ENCODE peak calls at places on chromosomes 12 and 14, in nine cellular contexts. P, Q, U, D, V, Z, G, M and N are unnamed samples.

GRCh38 chr12:106764738-106765137 is 9.7 kb upstream of the RIC8B start:
- DNase-seq in M (peak; percentile 24), U (no peak), Z (no peak), Q (no peak), G (no peak), P (no peak), V (no peak), D (no peak), N (peak; percentile 56)

GRCh38 chr12:93682846-93683261 is 5.7 kb downstream of the CRADD start:
- DNase-seq in P (no peak), D (no peak), Z (no peak), Q (peak; percentile 56), M (no peak), G (no peak), V (peak; percentile 77), U (peak; percentile 69), N (no peak)

GRCh38 chr14:33705521-33705920 is 245.4 kb downstream of the EGLN3 start:
- DNase-seq in Q (no peak), P (no peak), G (no peak), U (no peak), V (no peak), Z (no peak), D (peak; percentile 55), M (no peak), N (peak; percentile 13)

GRCh38 chr12:12628013-12628412 is 16.3 kb downstream of the CREBL2 start:
- DNase-seq in P (no peak), Q (no peak), M (no peak), U (no peak), Z (no peak), V (no peak), D (peak; percentile 68), G (no peak), N (no peak)

GRCh38 chr12:132766380-132767085 is 4.9 kb upstream of the ANKLE2 start:
- DNase-seq in D (peak; percentile 40), V (no peak), M (no peak), G (no peak), Q (peak; percentile 38), Z (peak; percentile 36), U (no peak), P (peak; percentile 75), N (peak; percentile 43)

GRCh38 chr12:75526655-75527511 is 15.5 kb upstream of the KRR1 start:
- DNase-seq in Z (no peak), G (peak; percentile 49), Q (peak; percentile 81), P (no peak), M (peak; percentile 70), U (no peak), V (peak; percentile 63), D (peak; percentile 75), N (peak; percentile 59)

GRCh38 chr12:57372233-57372632 is 58.6 kb downstream of the R3HDM2 start:
- DNase-seq in G (no peak), V (no peak), U (no peak), P (no peak), Q (peak; percentile 51), Z (no peak), M (peak; percentile 85), D (no peak), N (peak; percentile 33)

GRCh38 chr12:50728417-50728816 is 35.5 kb upstream of the ATF1 start:
- DNase-seq in D (no peak), U (no peak), Z (no peak), V (no peak), G (no peak), Q (no peak), P (no peak), M (no peak), N (no peak)

GRCh38 chr12:94103986-94104385 is 44.4 kb upstream of the PLXNC1 start:
- DNase-seq in Q (no peak), U (no peak), M (no peak), G (peak; percentile 15), P (no peak), Z (peak; percentile 29), V (no peak), D (peak; percentile 84), N (no peak)

GRCh38 chr12:53751336-53752191 is at the start of gene CISTR:
- DNase-seq in P (no peak), D (no peak), Q (peak; percentile 44), V (peak; percentile 28), U (peak; percentile 39), M (no peak), G (no peak), Z (peak; percentile 35), N (no peak)

GRCh38 chr14:93962701-93963601 is 13.4 kb downstream of the ASB2 start:
- DNase-seq in D (no peak), M (no peak), Q (no peak), U (no peak), V (no peak), G (no peak), Z (peak; percentile 75), P (no peak), N (no peak)

DNA sequence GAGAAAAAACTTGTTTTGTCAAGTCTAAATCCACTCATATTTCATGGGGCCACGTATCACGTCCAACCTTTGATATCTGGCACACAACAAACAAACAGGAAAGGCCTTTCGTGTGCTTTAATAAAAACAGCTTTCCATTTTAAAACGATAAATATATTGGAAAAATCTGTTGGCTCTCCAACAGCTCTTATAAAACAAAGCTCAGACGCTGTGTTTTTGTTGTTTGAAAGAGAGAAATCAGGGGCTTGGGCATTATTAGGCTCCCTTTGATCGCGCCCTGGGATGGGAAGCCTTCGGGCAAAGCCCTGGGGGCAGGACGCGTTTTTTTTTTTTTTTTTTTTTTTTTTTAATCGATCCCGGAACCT is 430 bp upstream of the PLEKHA5 start:
- DNase-seq in Q (no peak), P (no peak), U (no peak), V (no peak), M (peak; percentile 25), Z (no peak), G (no peak), D (peak; percentile 37), N (no peak)
- H3K27ac ChIP-seq in Q (peak overlapping the region; percentile 44), P (peak overlapping the region; percentile 96), U (peak overlapping the region; percentile 99), V (peak overlapping the region; percentile 64), M (peak overlapping the region; percentile 82), Z (peak overlapping the region; percentile 89), G (peak overlapping the region; percentile 90), D (peak overlapping the region; percentile 59), N (peak overlapping the region; percentile 51)

GRCh38 chr14:85688024-85688423 is 158.1 kb downstream of the FLRT2 start:
- DNase-seq in Q (no peak), G (no peak), P (no peak), M (no peak), D (no peak), U (no peak), Z (no peak), V (no peak), N (no peak)
- H3K27ac ChIP-seq in Q (no peak overlapping the region), G (no peak overlapping the region), P (no peak overlapping the region), M (no peak overlapping the region), D (no peak overlapping the region), U (no peak overlapping the region), Z (no peak overlapping the region), V (no peak overlapping the region), N (no peak overlapping the region)

DNA sequence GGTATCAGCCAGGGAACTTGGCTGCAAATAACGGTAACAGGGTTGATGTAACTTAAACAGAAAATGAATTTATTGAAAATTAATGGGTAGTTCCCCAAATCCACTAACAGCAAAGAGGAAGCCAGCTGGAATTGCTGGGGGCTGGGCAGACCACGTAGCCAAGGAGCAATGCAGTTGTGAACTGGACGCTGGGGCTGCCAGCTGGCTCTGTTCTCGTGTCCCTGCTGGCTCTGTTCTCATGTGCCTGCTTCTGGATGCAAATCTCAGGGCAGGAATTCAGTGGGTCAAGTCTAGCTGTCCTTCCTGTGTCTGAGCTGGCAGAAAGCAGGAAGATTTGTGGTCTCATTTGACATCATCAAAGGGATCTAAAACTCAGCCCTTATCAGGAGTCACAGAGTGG is 1383.2 kb upstream of the TMEM132C start:
- DNase-seq in P (no peak), U (no peak), V (no peak), Q (no peak), D (no peak), Z (no peak), G (no peak), M (no peak), N (peak; percentile 2)
- H3K27ac ChIP-seq in P (no peak overlapping the region), U (no peak overlapping the region), V (no peak overlapping the region), Q (no peak overlapping the region), D (no peak overlapping the region), Z (no peak overlapping the region), G (no peak overlapping the region), M (no peak overlapping the region), N (no peak overlapping the region)

GRCh38 chr12:2267624-2268477 is 215.1 kb downstream of the CACNA1C start:
- DNase-seq in V (peak; percentile 62), Q (no peak), P (no peak), G (no peak), D (no peak), M (no peak), Z (no peak), U (no peak), N (peak; percentile 88)
- H3K27ac ChIP-seq in V (no peak overlapping the region), Q (no peak overlapping the region), P (peak overlapping the region; percentile 74), G (peak overlapping the region; percentile 74), D (no peak overlapping the region), M (no peak overlapping the region), Z (peak overlapping the region; percentile 84), U (peak overlapping the region; percentile 68), N (peak overlapping the region; percentile 80)

GRCh38 chr12:103794814-103795213 is 46.2 kb downstream of the NT5DC3 start:
- DNase-seq in D (no peak), V (no peak), Q (peak; percentile 90), P (no peak), M (no peak), Z (no peak), G (no peak), U (no peak), N (no peak)

GRCh38 chr12:103799504-103800251 is 41.4 kb downstream of the NT5DC3 start:
- DNase-seq in V (peak; percentile 36), G (peak; percentile 75), Z (peak; percentile 20), D (peak; percentile 69), P (no peak), M (peak; percentile 70), Q (no peak), U (peak; percentile 34), N (peak; percentile 72)

GRCh38 chr12:103801709-103802585 is 39.1 kb downstream of the NT5DC3 start:
- DNase-seq in Q (no peak), G (peak; percentile 31), Z (no peak), V (no peak), U (peak; percentile 39), P (no peak), D (peak; percentile 76), M (peak; percentile 73), N (peak; percentile 14)

GRCh38 chr12:103800252-103800771 is 40.7 kb downstream of the NT5DC3 start:
- DNase-seq in U (peak; percentile 71), D (no peak), G (no peak), Z (peak; percentile 33), V (no peak), M (peak; percentile 30), P (peak; percentile 68), Q (peak; percentile 55), N (peak; percentile 89)

GRCh38 chr12:103798586-103798985 is 42.4 kb downstream of the NT5DC3 start:
- DNase-seq in V (peak; percentile 33), M (no peak), D (no peak), Q (no peak), U (no peak), Z (no peak), P (no peak), G (no peak), N (no peak)
- H3K27ac ChIP-seq in V (peak overlapping the region; percentile 7), M (peak overlapping the region; percentile 60), D (no peak overlapping the region), Q (no peak overlapping the region), U (peak overlapping the region; percentile 59), Z (peak overlapping the region; percentile 75), P (no peak overlapping the region), G (no peak overlapping the region), N (no peak overlapping the region)